ENCODE peak calls at places on chromosome 20, in nine cellular contexts. B, C, M, T, D, Z, I, O and J are unnamed samples.

GRCh38 chr20:49450281-49450707 is 32.2 kb downstream of the KCNB1 start:
- DNase-seq in D (no peak), I (no peak), Z (no peak), C (no peak), O (no peak), M (no peak), B (no peak), T (no peak), J (no peak)

GRCh38 chr20:54340667-54341081 is 132.8 kb downstream of the PFDN4 start:
- DNase-seq in I (peak), D (no peak), Z (no peak), T (peak), B (no peak), M (no peak), O (no peak), C (no peak), J (peak)

GRCh38 chr20:43583982-43584432 is 6.7 kb upstream of the IFT52 start:
- DNase-seq in M (no peak), C (peak), I (peak), Z (peak), B (peak), D (peak), O (peak), T (peak), J (peak)

GRCh38 chr20:40081653-40082052 is 607.4 kb downstream of the MAFB start:
- DNase-seq in M (no peak), I (no peak), O (no peak), D (no peak), B (no peak), T (no peak), Z (no peak), C (no peak), J (no peak)

GRCh38 chr20:19830351-19830750 is 72.3 kb downstream of the RIN2 start:
- DNase-seq in O (no peak), D (no peak), M (no peak), Z (no peak), T (peak), C (peak), B (no peak), I (no peak), J (no peak)

GRCh38 chr20:51359401-51359800 is 183.1 kb downstream of the NFATC2 start:
- DNase-seq in C (no peak), T (no peak), D (no peak), B (no peak), O (no peak), M (no peak), Z (peak), I (no peak), J (no peak)

GRCh38 chr20:23258747-23259121 is 91.9 kb upstream of the NXT1 start:
- DNase-seq in O (no peak), D (no peak), C (no peak), Z (no peak), I (no peak), M (no peak), B (no peak), T (no peak), J (no peak)

GRCh38 chr20:64242003-64242796 is 13.3 kb upstream of the PCMTD2 start:
- DNase-seq in B (no peak), I (no peak), T (no peak), M (no peak), D (no peak), Z (no peak), O (peak), C (no peak), J (no peak)

GRCh38 chr20:32945710-32946221 is 58.5 kb downstream of the SUN5 start:
- DNase-seq in O (no peak), C (no peak), M (peak), I (peak), T (peak), B (no peak), D (no peak), Z (no peak), J (peak)

GRCh38 chr20:9119776-9120175 is 50.9 kb downstream of the PLCB4 start:
- DNase-seq in B (no peak), C (no peak), O (peak), I (no peak), D (no peak), T (no peak), M (no peak), Z (peak), J (no peak)

GRCh38 chr20:33279261-33279910 is 3.6 kb upstream of the BPIFB1 start:
- DNase-seq in O (no peak), D (no peak), M (no peak), B (no peak), Z (no peak), I (no peak), T (no peak), C (no peak), J (no peak)

GRCh38 chr20:45061244-45061643 is 39.7 kb downstream of the KCNS1 start:
- DNase-seq in O (no peak), C (no peak), I (peak), M (no peak), Z (peak), T (peak), B (no peak), D (no peak), J (peak)

GRCh38 chr20:44504402-44505309 is 17.2 kb downstream of the SERINC3 start:
- DNase-seq in T (no peak), Z (no peak), I (no peak), B (no peak), D (no peak), O (no peak), C (no peak), M (no peak), J (no peak)

GRCh38 chr20:49446808-49447207 is 35.7 kb downstream of the KCNB1 start:
- DNase-seq in B (peak), I (peak), D (peak), T (no peak), Z (no peak), O (peak), C (peak), M (peak), J (peak)

GRCh38 chr20:57374343-57374930 is 16.8 kb upstream of the RBM38 start:
- DNase-seq in Z (no peak), I (no peak), C (no peak), T (no peak), O (no peak), M (no peak), B (no peak), D (no peak), J (no peak)

DNA sequence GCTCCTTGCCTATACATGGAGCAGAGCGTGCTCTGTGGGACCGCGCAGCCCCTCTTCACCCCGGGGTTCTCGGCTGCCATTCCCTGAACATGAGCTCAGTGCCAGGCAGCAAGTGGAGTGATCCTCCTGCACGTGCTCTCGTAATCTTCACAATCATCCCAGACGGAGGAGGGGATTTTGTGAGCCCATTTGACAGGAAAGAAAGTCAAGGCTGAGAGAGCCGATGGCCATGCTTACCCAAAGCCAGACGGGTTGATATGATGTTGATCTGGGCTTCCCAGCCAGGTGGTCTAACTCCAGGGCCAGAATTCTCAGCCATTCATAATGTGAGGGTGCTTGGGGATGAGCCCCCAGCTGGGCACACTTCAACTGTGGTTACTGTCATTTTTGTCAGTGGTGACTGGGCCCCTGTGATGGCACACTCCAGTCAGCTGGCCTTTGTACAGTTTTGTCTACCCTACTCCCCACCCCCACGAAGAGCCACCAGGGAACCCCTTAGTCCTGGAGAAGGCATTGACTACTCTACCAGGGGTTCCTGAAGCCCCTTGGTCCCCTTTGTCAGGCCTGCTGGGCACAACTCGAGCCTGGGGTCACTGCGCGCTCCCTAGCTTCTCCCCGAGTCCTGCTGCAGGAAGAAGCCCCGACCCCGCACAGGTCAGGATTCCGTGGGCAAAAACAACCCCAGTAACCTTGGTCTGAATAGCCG is 1.5 kb downstream of the APCDD1L start:
- DNase-seq in D (no peak), Z (no peak), O (no peak), I (no peak), C (no peak), B (no peak), M (no peak), T (no peak), J (no peak)
- H3K4me3 ChIP-seq in D (no peak), Z (no peak), O (no peak), I (peak), C (no peak), B (no peak), M (no peak), T (peak), J (peak)

DNA sequence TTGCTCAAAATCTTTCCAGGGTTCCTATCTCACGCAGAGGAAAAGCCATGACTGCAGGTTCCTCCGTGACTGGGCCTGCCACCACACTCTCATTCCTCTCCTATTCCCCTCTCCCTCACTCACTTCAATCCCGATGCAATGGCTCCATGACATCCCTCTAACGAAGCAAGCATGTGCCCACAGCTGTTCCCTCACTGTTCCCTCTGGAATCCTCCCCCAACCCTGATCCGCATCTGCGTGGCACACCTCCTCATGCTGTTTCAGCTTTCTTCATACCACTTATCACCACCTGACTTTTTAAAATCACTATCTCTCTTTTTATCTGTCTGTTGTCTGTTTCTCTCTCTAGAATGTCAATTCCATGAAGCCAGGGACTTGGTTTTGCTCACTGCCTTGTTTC is 25.5 kb downstream of the ANGPT4 start:
- DNase-seq in I (no peak), M (no peak), C (no peak), T (no peak), B (no peak), Z (no peak), O (no peak), D (no peak), J (no peak)
- H3K4me3 ChIP-seq in I (no peak), M (no peak), C (no peak), T (no peak), B (no peak), Z (no peak), O (no peak), D (no peak), J (no peak)

GRCh38 chr20:16729080-16729479 is 746 bp upstream of the SNRPB2 start:
- DNase-seq in M (no peak), I (no peak), Z (no peak), C (no peak), O (no peak), T (no peak), D (no peak), B (no peak), J (no peak)
- H3K4me3 ChIP-seq in M (no peak), I (peak), Z (peak), C (no peak), O (no peak), T (no peak), D (peak), B (peak), J (no peak)

GRCh38 chr20:3846378-3846739 is 275 bp upstream of the MAVS start:
- DNase-seq in I (no peak), B (no peak), T (no peak), Z (no peak), M (no peak), O (no peak), D (no peak), C (no peak), J (no peak)
- H3K4me3 ChIP-seq in I (peak), B (peak), T (peak), Z (peak), M (peak), O (peak), D (peak), C (peak), J (peak)

GRCh38 chr20:24718696-24719095 is 230.4 kb upstream of the CST7 start:
- DNase-seq in D (no peak), C (no peak), Z (peak), M (no peak), I (no peak), T (no peak), O (no peak), B (no peak), J (no peak)

GRCh38 chr20:24718277-24718676 is 230.8 kb upstream of the CST7 start:
- DNase-seq in D (no peak), Z (no peak), I (no peak), O (no peak), T (no peak), M (no peak), C (no peak), B (no peak), J (no peak)

GRCh38 chr20:24721891-24722530 is 227.1 kb upstream of the CST7 start:
- DNase-seq in D (no peak), O (no peak), M (no peak), T (no peak), C (no peak), I (no peak), Z (no peak), B (no peak), J (no peak)

GRCh38 chr20:24722586-24722985 is 226.5 kb upstream of the CST7 start:
- DNase-seq in B (no peak), Z (no peak), I (no peak), C (no peak), D (no peak), T (no peak), M (no peak), O (no peak), J (no peak)

DNA sequence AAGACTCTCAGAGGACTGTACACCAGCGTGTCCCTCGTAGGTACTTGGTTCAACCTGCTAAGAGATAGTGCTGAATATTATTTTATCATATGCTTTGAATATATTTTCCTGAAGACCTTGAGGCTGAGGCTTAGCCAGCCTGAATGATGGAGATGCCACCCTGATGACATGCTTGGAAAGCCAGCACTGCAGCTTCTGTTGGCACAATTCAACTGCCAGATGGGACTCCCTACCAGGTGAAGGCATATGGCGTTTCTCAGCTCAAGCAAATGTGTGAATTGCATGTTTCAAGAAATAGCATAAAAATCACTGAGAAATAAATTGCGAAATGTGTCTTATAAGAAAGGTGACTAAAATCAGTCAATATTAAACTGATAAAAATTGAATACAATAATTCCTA is 228.1 kb upstream of the CST7 start:
- DNase-seq in Z (no peak), C (no peak), O (no peak), I (no peak), M (no peak), T (no peak), D (no peak), B (no peak), J (no peak)
- H3K4me3 ChIP-seq in Z (no peak), C (no peak), O (no peak), I (no peak), M (no peak), T (no peak), D (no peak), B (no peak), J (no peak)

DNA sequence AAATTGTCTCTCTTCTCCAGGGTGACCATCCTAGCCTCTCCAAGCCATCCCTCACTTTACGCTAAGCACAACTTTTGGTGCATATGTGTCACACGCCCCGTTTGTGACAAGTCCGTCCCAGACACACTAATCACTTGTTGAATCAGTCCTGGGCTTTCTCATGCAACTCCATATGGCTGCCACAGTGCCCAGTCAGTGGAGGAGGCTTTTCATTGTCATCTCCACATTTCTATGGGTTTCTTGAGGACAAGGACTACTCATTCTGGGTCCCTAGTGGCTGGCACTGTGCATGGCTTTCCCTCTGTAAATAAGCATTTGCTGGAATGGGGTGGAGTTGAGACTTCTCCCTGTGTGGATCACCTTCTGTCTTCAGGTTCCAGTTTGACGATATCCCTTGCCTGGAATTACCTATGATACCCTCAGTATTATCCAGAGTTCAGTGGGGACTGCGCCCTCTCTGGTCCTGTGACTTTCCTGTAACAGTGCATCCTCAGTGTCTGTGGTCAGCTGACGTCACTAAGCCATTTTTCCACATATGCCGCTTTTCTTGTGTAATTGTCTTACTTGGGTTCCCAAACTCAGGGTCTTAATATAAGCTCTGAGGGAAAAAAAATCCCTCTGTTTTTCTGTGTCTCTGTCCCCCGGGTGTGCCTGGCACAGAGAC is 59.8 kb upstream of the MYL9 start:
- DNase-seq in O (no peak), M (no peak), I (no peak), T (no peak), D (no peak), B (no peak), Z (no peak), C (no peak), J (no peak)
- H3K4me3 ChIP-seq in O (no peak), M (no peak), I (no peak), T (no peak), D (no peak), B (no peak), Z (no peak), C (no peak), J (no peak)

DNA sequence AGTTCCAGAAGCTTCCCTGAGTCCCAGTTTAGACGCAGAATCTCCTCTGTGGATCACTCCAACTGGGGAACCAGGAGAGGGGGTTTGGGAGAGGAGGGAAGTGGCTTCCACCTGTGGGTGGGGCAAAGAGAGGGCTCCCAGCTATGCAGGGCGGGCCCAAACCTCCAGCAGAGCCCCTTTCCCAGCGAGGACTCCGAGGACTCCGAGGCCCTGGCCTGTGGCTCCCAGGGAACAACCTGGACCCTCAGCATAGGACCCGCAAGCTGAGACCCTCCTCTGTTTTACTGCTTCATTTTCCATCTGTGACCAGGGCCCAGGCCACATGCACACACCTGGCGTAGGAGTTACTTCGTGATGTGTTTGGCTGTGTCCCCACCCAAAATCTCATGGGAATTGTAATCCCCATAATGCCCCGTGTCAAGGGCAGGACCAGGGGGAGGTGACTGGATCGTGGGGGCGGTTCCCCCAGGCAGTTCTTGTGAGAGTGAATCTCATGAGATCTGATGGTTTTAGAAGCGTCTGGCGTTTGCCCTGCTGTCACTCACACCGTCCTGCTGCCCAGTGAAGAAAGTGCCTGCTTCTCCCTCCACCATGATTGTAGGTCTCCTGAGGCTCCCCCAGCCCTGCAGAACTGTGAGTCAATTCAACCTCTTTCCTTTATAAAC is 27.9 kb downstream of the NTSR1 start:
- DNase-seq in D (no peak), Z (no peak), B (no peak), O (no peak), C (no peak), I (no peak), T (no peak), M (no peak), J (no peak)
- H3K4me3 ChIP-seq in D (no peak), Z (no peak), B (no peak), O (no peak), C (no peak), I (no peak), T (no peak), M (no peak), J (no peak)

DNA sequence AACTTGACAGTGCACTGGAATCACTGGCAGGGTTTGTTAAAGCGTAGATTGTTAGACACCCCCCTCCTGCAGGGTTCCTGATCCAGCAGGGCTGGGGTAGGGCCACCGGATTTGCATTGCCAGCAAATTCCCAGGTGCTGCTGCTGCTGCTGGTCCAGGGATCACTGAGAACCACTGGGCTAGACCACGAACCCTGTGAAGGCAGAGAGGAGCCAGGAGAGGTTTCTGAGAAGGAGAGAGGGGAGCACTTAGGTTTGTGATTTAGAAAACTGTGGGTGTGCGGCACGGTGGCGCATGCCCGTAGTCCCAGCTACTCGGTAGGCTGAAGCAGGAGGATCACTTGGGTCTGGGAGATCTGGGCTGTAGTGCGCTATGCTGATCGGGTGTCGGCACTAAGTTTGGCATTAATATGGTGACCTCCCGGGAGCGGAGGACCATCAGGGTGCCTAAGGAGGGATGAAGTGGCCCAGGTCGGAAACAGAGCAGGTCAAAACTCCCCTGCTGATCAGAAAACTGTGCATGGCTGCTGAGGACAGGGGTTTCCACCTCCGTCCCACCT is 53.6 kb upstream of the FAM83D start:
- DNase-seq in Z (no peak), C (no peak), M (no peak), O (no peak), I (no peak), D (no peak), B (no peak), T (no peak), J (no peak)
- H3K4me3 ChIP-seq in Z (no peak), C (no peak), M (no peak), O (no peak), I (no peak), D (no peak), B (no peak), T (no peak), J (no peak)

GRCh38 chr20:47354710-47355488 is 1.6 kb downstream of the ZMYND8 start:
- DNase-seq in T (peak), I (no peak), C (peak), B (no peak), O (no peak), M (no peak), Z (no peak), D (no peak), J (no peak)
- H3K4me3 ChIP-seq in T (peak), I (peak), C (no peak), B (peak), O (no peak), M (peak), Z (peak), D (no peak), J (peak)